ENCODE peak calls at places on chromosomes 1 and 21, in five cellular contexts. I is C1 segment of cervical spinal cord; R is effector memory CD4-positive, alpha-beta T cell; A is non-pigmented ciliary epithelial cell; F is Caco-2. P is an unnamed sample.
A peak's percentile ranks its signal among the peaks of the same experiment; 100 is the strongest.

GRCh38 chr21:46092026-46092764 is 5.7 kb upstream of the COL6A2 start:
- DNase-seq in I (no peak), R (no peak), A (peak; percentile 77), F (no peak), P (no peak)

GRCh38 chr1:47679301-47679751 is 241.5 kb downstream of the FOXD2 start:
- DNase-seq in I (no peak), R (no peak), A (no peak), F (no peak), P (peak; percentile 48)

GRCh38 chr1:217524787-217525520 is 105.9 kb downstream of the GPATCH2 start:
- DNase-seq in I (no peak), R (no peak), A (no peak), F (no peak), P (no peak)

GRCh38 chr21:43718872-43719747 is at the start of gene PDXK:
- DNase-seq in I (peak; percentile 65), R (peak; percentile 67), A (no peak), F (peak; percentile 93), P (peak; percentile 83)

GRCh38 chr1:8121261-8122159 is 95.4 kb upstream of the ERRFI1 start:
- DNase-seq in I (no peak), R (no peak), A (no peak), F (peak; percentile 12), P (no peak)

GRCh38 chr1:48236716-48237470 is 14.4 kb downstream of the SLC5A9 start:
- DNase-seq in I (no peak), R (no peak), A (peak; percentile 14), F (peak; percentile 41), P (no peak)

GRCh38 chr1:228101994-228102790 is 933 bp downstream of the C1orf35 start:
- DNase-seq in I (no peak), R (peak; percentile 59), A (no peak), F (peak; percentile 79), P (peak; percentile 55)

GRCh38 chr21:46118305-46118870 is 20.5 kb downstream of the COL6A2 start:
- DNase-seq in I (no peak), R (no peak), A (no peak), F (no peak), P (no peak)

GRCh38 chr1:57279909-57280666 is 143.8 kb downstream of the DAB1 start:
- DNase-seq in I (no peak), R (no peak), A (peak; percentile 23), F (peak; percentile 82), P (no peak)

GRCh38 chr1:88210088-88210825 is 473.8 kb upstream of the PKN2 start:
- DNase-seq in I (no peak), R (no peak), A (no peak), F (no peak), P (no peak)

GRCh38 chr1:186967659-186968394 is 139.1 kb downstream of the PLA2G4A start:
- DNase-seq in I (no peak), R (no peak), A (no peak), F (no peak), P (no peak)

GRCh38 chr21:35573472-35574389 is 486.6 kb downstream of the SETD4 start:
- DNase-seq in I (no peak), R (no peak), A (no peak), F (no peak), P (no peak)

GRCh38 chr1:232621050-232621449 is 8.9 kb downstream of the SIPA1L2 start:
- DNase-seq in I (no peak), R (no peak), A (no peak), F (no peak), P (no peak)

GRCh38 chr1:39988618-39989343 is 33.8 kb downstream of the MFSD2A start:
- DNase-seq in I (no peak), R (no peak), A (no peak), F (peak; percentile 52), P (no peak)

GRCh38 chr1:244962140-244962539 is 97.8 kb upstream of the HNRNPU start:
- DNase-seq in I (no peak), R (no peak), A (no peak), F (no peak), P (no peak)

P was measured in HL-60.